ENCODE peak calls at places on chromosomes 7 and 10, in five cellular contexts. Y is sigmoid colon, P is brain microvascular endothelial cell, C is dorsolateral prefrontal cortex, H is right lobe of liver. L is an unnamed sample.

GRCh38 chr10:19843487-19843886 is 27.3 kb downstream of the PLXDC2 start:
- DNase-seq in C (no peak), Y (no peak), P (peak), H (no peak), L (no peak)

GRCh38 chr7:157513682-157514081 is 176.9 kb downstream of the DNAJB6 start:
- DNase-seq in C (no peak), H (no peak), Y (no peak), P (no peak), L (no peak)

GRCh38 chr10:48772059-48772458 is 87.4 kb downstream of the WDFY4 start:
- DNase-seq in P (no peak), Y (no peak), C (no peak), H (no peak), L (no peak)

GRCh38 chr7:85287126-85287825 is 100.4 kb upstream of the SEMA3D start:
- DNase-seq in P (peak), H (no peak), C (no peak), Y (no peak), L (no peak)

GRCh38 chr10:110105873-110106272 is 98.1 kb downstream of the ADD3 start:
- DNase-seq in Y (no peak), C (no peak), P (no peak), H (no peak), L (no peak)

GRCh38 chr7:43492906-43493305 is 90.0 kb upstream of the STK17A start:
- DNase-seq in H (no peak), P (no peak), Y (no peak), C (no peak), L (no peak)

GRCh38 chr7:36344618-36345017 is 45.0 kb upstream of the ANLN start:
- DNase-seq in C (no peak), H (no peak), Y (no peak), P (no peak), L (no peak)

GRCh38 chr10:4399571-4399970 is 426.4 kb upstream of the AKR1E2 start:
- DNase-seq in P (no peak), Y (no peak), C (no peak), H (no peak), L (no peak)

GRCh38 chr10:66234872-66235271 is 691.0 kb upstream of the LRRTM3 start:
- DNase-seq in C (no peak), H (no peak), P (no peak), Y (no peak), L (no peak)

GRCh38 chr7:140232959-140233649 is 56.3 kb upstream of the KDM7A start:
- DNase-seq in H (no peak), C (no peak), P (no peak), Y (no peak), L (no peak)

GRCh38 chr7:11437987-11438386 is 394.0 kb downstream of the THSD7A start:
- DNase-seq in Y (no peak), P (peak), H (no peak), C (no peak), L (no peak)

GRCh38 chr7:146960747-146961416 is 844.3 kb downstream of the CNTNAP2 start:
- DNase-seq in H (no peak), Y (no peak), C (no peak), P (no peak), L (no peak)

GRCh38 chr7:135239263-135239662 is 5.6 kb downstream of the STRA8 start:
- DNase-seq in P (no peak), C (no peak), Y (no peak), H (no peak), L (no peak)

GRCh38 chr7:135236727-135237126 is 3.1 kb downstream of the STRA8 start:
- DNase-seq in C (no peak), H (no peak), P (no peak), Y (no peak), L (no peak)

GRCh38 chr7:135235841-135236240 is 2.2 kb downstream of the STRA8 start:
- DNase-seq in P (no peak), H (no peak), Y (no peak), C (no peak), L (no peak)

GRCh38 chr7:135240446-135240845 is 6.8 kb downstream of the STRA8 start:
- DNase-seq in Y (no peak), H (no peak), P (no peak), C (no peak), L (no peak)

GRCh38 chr7:135238112-135238744 is 4.6 kb downstream of the STRA8 start:
- DNase-seq in Y (no peak), P (no peak), C (no peak), H (no peak), L (no peak)
- H3K27ac ChIP-seq in Y (no peak), P (no peak), C (no peak), H (no peak), L (no peak)

DNA sequence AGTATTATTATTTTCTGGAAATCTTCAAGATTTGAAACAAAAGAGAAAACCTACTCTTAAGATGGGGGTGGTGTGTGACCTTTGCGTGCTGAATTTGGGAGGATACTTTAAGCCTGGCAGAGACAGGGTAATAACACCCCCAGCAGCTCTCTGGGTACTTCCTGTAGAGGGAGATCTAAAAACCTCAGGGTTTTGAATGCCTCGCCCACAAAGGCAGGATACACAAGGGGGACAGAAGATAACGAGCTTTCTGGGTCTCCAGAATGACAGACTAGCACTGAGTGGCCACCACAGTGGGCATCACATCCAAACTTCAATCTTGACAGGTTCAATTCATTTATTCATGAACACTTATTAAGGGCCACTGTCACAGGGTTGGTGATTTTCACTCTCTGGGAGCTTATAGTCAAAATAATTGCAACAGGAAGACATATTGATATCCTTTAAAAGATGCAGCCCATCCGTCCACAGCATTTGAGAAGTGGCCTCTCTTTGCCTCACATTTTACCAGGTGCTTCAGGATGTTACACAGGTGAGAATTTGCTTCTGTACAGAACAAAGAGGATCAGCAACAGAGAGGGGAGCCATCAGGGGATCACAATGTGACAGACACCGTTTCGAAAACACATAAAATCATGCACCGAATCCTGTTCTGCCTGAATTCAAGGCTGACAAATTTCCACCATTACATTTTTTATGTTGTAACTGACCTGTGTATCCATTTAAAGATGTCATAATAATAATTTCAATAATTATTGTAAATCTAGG is 14.3 kb downstream of the CPA1 start:
- DNase-seq in P (no peak), C (no peak), Y (no peak), H (no peak), L (no peak)
- H3K27ac ChIP-seq in P (no peak), C (no peak), Y (peak), H (no peak), L (no peak)

DNA sequence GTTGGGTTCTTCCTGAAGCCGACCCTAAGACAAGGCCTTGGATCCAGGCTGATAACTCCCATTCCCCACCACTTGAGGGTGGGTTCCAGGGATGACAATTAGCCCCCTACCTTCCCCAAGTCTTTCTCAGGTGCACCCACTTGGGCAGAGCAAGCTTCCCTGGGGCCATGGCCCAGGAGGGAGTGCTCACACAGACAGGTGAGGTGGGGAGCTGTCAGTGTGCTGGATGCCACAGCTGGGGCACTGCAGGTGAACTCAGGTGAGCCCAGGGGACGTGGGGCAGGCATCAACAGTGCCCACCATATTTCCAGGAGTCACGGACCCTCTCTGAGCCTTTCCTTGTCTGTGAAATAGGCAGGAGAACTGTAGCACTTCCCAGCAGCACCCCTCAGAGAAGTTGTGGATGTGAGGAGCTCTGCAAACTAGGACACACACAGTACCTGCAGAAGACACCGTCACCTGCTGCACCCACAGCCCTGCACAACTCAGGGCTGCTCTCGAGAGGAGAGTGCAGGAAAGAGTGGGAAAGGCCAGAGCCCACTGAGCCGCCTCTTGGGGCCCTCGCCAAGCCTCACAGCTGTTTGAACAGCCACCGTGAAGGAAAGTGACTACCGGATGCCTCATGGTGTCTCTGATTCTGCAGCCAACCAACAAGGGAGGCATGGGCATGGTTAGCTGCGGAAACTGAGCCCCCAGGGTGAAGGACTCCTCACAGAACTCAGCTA is 17.8 kb downstream of the SH3PXD2A start:
- DNase-seq in P (no peak), Y (peak), H (no peak), C (no peak), L (no peak)
- H3K27ac ChIP-seq in P (no peak), Y (no peak), H (no peak), C (no peak), L (peak)

GRCh38 chr10:86829472-86829871 is 73.1 kb downstream of the BMPR1A start:
- DNase-seq in H (no peak), Y (no peak), P (no peak), C (no peak), L (no peak)

GRCh38 chr10:86827639-86828038 is 71.2 kb downstream of the BMPR1A start:
- DNase-seq in H (no peak), C (no peak), Y (no peak), P (no peak), L (no peak)

GRCh38 chr10:86828145-86828544 is 71.7 kb downstream of the BMPR1A start:
- DNase-seq in C (no peak), Y (no peak), H (no peak), P (no peak), L (no peak)

GRCh38 chr10:86825366-86825765 is 68.9 kb downstream of the BMPR1A start:
- DNase-seq in P (no peak), C (no peak), Y (no peak), H (no peak), L (no peak)

DNA sequence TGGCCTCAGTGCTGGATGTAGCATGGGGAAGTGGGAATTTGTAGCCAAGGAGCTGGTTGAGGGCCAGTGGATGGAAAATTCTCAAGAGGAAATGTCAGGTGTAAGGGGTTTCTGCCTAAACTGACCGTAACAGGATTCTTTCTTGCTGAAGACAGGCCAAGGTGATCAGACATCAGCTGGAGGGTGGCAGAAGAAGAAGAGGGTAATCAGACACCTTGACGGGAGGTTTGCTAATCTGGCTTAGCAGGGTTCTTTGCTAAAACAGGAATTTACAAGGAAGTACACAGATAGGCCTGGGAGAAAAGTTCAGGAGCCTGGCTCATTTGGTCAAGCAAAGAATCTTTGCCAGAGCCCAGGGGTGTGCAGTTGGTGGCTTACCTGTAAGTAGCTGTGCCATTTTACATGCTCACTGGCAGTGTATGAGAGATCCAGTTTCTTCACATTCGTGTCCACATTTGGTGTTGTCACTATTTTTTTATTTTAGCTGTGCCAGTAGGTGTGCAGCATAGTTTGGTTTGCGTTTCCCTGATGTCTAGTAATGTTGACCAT is 73.7 kb downstream of the BMPR1A start:
- DNase-seq in C (no peak), Y (no peak), H (no peak), P (no peak), L (no peak)
- H3K27ac ChIP-seq in C (no peak), Y (peak), H (no peak), P (no peak), L (no peak)

GRCh38 chr7:20412023-20412422 is 81.3 kb downstream of the ITGB8 start:
- DNase-seq in H (no peak), C (no peak), Y (no peak), P (no peak), L (no peak)
- H3K27ac ChIP-seq in H (no peak), C (no peak), Y (no peak), P (no peak), L (no peak)

GRCh38 chr7:7188091-7188490 is 5.7 kb downstream of the C1GALT1 start:
- DNase-seq in P (no peak), H (no peak), Y (no peak), C (no peak), L (no peak)

GRCh38 chr7:7183833-7184463 is 1.6 kb downstream of the C1GALT1 start:
- DNase-seq in H (no peak), C (no peak), Y (no peak), P (no peak), L (no peak)

GRCh38 chr7:7183061-7183832 is 903 bp downstream of the C1GALT1 start:
- DNase-seq in C (peak), Y (peak), H (peak), P (peak), L (no peak)

GRCh38 chr7:7182156-7183060 is at the start of gene C1GALT1:
- DNase-seq in H (peak), C (peak), P (peak), Y (peak), L (peak)

DNA sequence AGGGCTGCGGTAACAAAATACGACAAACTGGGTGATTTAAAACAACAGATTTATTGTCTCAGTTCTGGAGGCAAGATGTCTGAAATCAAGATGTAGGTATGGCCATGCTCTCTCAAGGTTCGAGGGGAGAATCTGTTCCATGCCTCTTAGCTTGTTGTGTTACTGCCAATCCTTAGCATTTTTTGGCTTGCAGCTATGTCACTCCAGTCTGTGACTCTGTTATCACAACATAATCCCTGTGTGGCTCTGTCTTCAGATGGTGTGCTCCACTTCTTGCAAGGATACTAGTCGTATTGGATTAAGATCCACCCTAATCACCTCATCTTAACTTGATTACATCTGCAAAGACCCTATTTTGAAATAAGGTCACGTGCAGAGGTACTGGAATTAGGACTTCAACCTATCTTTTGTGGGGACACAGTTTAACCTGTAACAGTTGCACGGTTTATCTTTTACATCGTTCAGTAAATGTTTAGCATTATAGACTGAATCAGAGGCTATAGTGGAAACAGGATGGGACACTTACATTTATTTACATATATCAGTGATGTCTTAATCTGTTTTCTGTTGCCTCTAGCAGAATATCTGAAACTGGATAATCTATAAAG is 3.1 kb downstream of the C1GALT1 start:
- DNase-seq in H (no peak), Y (no peak), C (no peak), P (no peak), L (no peak)
- H3K27ac ChIP-seq in H (no peak), Y (no peak), C (no peak), P (no peak), L (no peak)

L was measured in epithelial cell of prostate.